ENCODE peak calls at places on chromosomes 13 and 19, in eight cellular contexts. G is stimulated activated CD8-positive, alpha-beta memory T cell treated with anti-CD3 and anti-CD28 coated beads, Interleukin-2, amount 100 ng/mL, for 48 hours; J is activated naive CD4-positive, alpha-beta T cell treated with anti-CD3 and anti-CD28 coated beads, Interleukin-2, amount 50 U/mL, for 16 hours; M is pancreas; P is glutamatergic neuron; U is stimulated activated CD4-positive, alpha-beta T cell treated with anti-CD3 and anti-CD28 coated beads, Interleukin-1b, Interleukin-23, amount 100 ng/mL, for 1 hour; W is activated CD4-positive, CD25-positive, alpha-beta regulatory T cell; N is renal cortical epithelial cell. Q is an unnamed sample.

GRCh38 chr19:55283548-55284393 is at the start of gene BRSK1:
- DNase-seq in G (peak), J (peak), M (no peak), P (peak), U (no peak), W (no peak), N (no peak), Q (no peak)

GRCh38 chr13:107361666-107362065 is 793.7 kb upstream of the ARGLU1 start:
- DNase-seq in G (no peak), J (no peak), M (no peak), P (no peak), U (no peak), W (no peak), N (no peak), Q (no peak)

GRCh38 chr19:5352229-5352763 is 11.7 kb upstream of the PTPRS start:
- DNase-seq in G (no peak), J (no peak), M (no peak), P (no peak), U (no peak), W (no peak), N (no peak), Q (no peak)

GRCh38 chr13:93778548-93778947 is 551.9 kb downstream of the GPC6 start:
- DNase-seq in G (no peak), J (no peak), M (no peak), P (no peak), U (no peak), W (no peak), N (no peak), Q (no peak)

GRCh38 chr19:45498411-45499195 is at the start of gene PPM1N:
- DNase-seq in G (no peak), J (peak), M (peak), P (peak), U (no peak), W (peak), N (no peak), Q (no peak)

GRCh38 chr13:79973533-79973963 is 367.4 kb downstream of the SPRY2 start:
- DNase-seq in G (no peak), J (no peak), M (no peak), P (no peak), U (no peak), W (no peak), N (no peak), Q (no peak)

GRCh38 chr13:89852570-89852969 is 1494.9 kb upstream of the MIR17HG start:
- DNase-seq in G (no peak), J (no peak), M (no peak), P (no peak), U (no peak), W (no peak), N (no peak), Q (no peak)

GRCh38 chr19:49056101-49056901 is 1.2 kb downstream of the CGB7 start:
- DNase-seq in G (peak), J (peak), M (peak), P (peak), U (no peak), W (peak), N (no peak), Q (peak)

GRCh38 chr13:107023335-107023734 is 455.4 kb upstream of the ARGLU1 start:
- DNase-seq in G (no peak), J (no peak), M (no peak), P (no peak), U (no peak), W (no peak), N (no peak), Q (no peak)

Q was measured in bronchial epithelial cell.